ENCODE peak calls at places on chromosomes 16 and 17, in five cellular contexts. One of them, this sample, is unnamed. For H3K4me1, the result is how much of the 10 kb centered on the place peaks cover.

GRCh38 chr16:12539185-12539929 is 264.3 kb downstream of the CPPED1 start:
- DNase-seq in BE2C: no peak
- DNase-seq in transverse colon: peak
- DNase-seq in prostate gland: no peak
- DNase-seq in suprapubic skin: no peak
- DNase-seq in this sample: peak

GRCh38 chr16:58030136-58030840 is 4.7 kb downstream of the MMP15 start:
- DNase-seq in BE2C: no peak
- DNase-seq in transverse colon: no peak
- DNase-seq in prostate gland: no peak
- DNase-seq in suprapubic skin: no peak
- DNase-seq in this sample: no peak

GRCh38 chr17:38585056-38585804 is 20.5 kb downstream of the SRCIN1 start:
- DNase-seq in BE2C: peak
- DNase-seq in transverse colon: peak
- DNase-seq in prostate gland: no peak
- DNase-seq in suprapubic skin: no peak
- DNase-seq in this sample: no peak

GRCh38 chr16:89357055-89357454 is 133.3 kb downstream of the ANKRD11 start:
- DNase-seq in BE2C: no peak
- DNase-seq in transverse colon: no peak
- DNase-seq in prostate gland: no peak
- DNase-seq in suprapubic skin: no peak
- DNase-seq in this sample: no peak

GRCh38 chr17:66448008-66448644 is 145.7 kb downstream of the PRKCA start:
- DNase-seq in BE2C: no peak
- DNase-seq in transverse colon: no peak
- DNase-seq in prostate gland: no peak
- DNase-seq in suprapubic skin: no peak
- DNase-seq in this sample: no peak

GRCh38 chr16:11901091-11901490 is 14.7 kb downstream of the GSPT1 start:
- DNase-seq in BE2C: no peak
- DNase-seq in transverse colon: no peak
- DNase-seq in prostate gland: no peak
- DNase-seq in suprapubic skin: no peak
- DNase-seq in this sample: no peak

GRCh38 chr16:78505544-78506371 is 406.3 kb downstream of the WWOX start:
- DNase-seq in BE2C: no peak
- DNase-seq in transverse colon: peak
- DNase-seq in prostate gland: no peak
- DNase-seq in suprapubic skin: peak
- DNase-seq in this sample: peak

GRCh38 chr17:20189322-20189721 is 180.2 kb downstream of the SPECC1 start:
- DNase-seq in BE2C: no peak
- DNase-seq in transverse colon: no peak
- DNase-seq in prostate gland: no peak
- DNase-seq in suprapubic skin: no peak
- DNase-seq in this sample: no peak

GRCh38 chr16:66720766-66721165 is 24.2 kb upstream of the CMTM4 start:
- DNase-seq in BE2C: no peak
- DNase-seq in transverse colon: no peak
- DNase-seq in prostate gland: no peak
- DNase-seq in suprapubic skin: no peak
- DNase-seq in this sample: no peak

GRCh38 chr16:81707411-81708321 is 71.4 kb upstream of the PLCG2 start:
- DNase-seq in BE2C: no peak
- DNase-seq in transverse colon: peak
- DNase-seq in prostate gland: no peak
- DNase-seq in suprapubic skin: no peak
- DNase-seq in this sample: peak

GRCh38 chr16:81650982-81651562 is 128.0 kb upstream of the PLCG2 start:
- DNase-seq in BE2C: peak
- DNase-seq in transverse colon: peak
- DNase-seq in prostate gland: peak
- DNase-seq in suprapubic skin: no peak
- DNase-seq in this sample: peak

DNA sequence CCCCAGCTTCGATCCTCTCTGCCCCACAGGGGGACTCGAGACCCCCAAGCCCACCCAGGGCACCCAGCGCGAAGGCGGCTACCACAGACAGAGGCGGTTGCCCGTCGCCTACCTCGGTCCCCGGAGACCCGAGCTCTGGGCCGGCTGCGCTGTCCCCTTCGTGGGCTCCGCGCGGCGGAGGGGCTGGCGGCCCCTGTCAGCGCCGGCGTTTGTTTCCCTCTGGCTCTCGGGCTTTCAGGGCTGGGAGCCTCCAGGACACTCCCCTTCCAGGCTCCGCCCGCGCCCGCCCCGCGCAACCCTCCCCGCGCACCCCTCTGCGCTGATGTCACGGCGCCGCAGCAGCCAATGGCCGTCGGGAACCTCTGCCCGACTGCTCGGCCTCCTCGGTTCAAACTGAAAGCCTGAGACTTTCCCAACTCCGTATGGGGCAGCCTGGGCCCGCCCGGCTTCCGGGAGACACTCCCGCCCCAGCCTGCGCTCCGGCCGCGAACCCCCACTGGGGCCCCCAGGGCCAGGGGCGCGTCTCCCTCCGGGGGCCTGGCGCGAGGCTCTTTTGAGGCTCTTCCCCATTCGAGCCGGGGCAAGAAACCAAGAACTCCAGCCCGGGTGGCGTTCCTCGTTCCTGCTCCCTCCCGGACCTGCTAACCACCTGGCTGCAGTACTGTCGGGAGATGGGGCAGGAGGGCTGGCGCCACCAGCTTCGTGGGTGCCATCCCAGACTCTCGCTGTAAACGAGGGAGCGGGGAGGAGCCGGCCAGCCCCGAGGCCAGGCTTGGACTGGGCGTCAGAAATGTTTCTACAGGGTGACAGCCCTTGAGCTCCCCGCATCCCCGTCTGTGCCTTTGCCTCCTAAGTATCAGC is at the start of gene CDC42EP4:
- DNase-seq in BE2C: peak
- DNase-seq in transverse colon: peak
- DNase-seq in prostate gland: peak
- DNase-seq in suprapubic skin: peak
- DNase-seq in this sample: peak
- H3K4me3 ChIP-seq in BE2C: peak
- H3K4me3 ChIP-seq in transverse colon: peak
- H3K4me3 ChIP-seq in prostate gland: peak
- H3K4me3 ChIP-seq in suprapubic skin: peak
- H3K4me3 ChIP-seq in this sample: peak

DNA sequence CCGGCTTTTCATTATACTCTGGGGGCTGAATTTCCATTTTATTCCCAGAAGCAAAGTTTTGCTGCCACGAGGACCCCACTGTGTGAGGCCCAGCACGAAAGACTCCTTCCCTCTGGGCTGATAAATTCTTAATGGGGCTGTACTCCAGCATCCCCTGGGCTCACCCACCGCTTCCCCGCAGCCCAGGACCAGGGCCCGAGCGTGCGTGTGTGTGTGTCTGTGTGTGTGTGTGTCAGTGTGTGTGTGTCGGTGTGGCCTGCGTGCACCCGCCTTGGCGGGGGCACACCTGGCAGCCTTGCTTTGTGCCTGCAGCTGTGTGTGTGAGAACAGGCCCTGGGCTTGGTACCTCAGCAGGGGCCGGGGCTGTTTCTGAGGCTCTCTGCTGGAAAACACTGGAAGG is 102.9 kb upstream of the GSE1 start:
- DNase-seq in BE2C: no peak
- DNase-seq in transverse colon: no peak
- DNase-seq in prostate gland: no peak
- DNase-seq in suprapubic skin: no peak
- DNase-seq in this sample: no peak
- H3K4me1 ChIP-seq in BE2C: under half
- H3K4me1 ChIP-seq in transverse colon: under half
- H3K4me1 ChIP-seq in prostate gland: under half
- H3K4me1 ChIP-seq in suprapubic skin: under half
- H3K4me1 ChIP-seq in this sample: under half

GRCh38 chr17:64019486-64020067 is 856 bp downstream of the ICAM2 start:
- DNase-seq in BE2C: no peak
- DNase-seq in transverse colon: no peak
- DNase-seq in prostate gland: no peak
- DNase-seq in suprapubic skin: peak
- DNase-seq in this sample: no peak
- H3K4me3 ChIP-seq in BE2C: no peak
- H3K4me3 ChIP-seq in transverse colon: peak
- H3K4me3 ChIP-seq in prostate gland: peak
- H3K4me3 ChIP-seq in suprapubic skin: peak
- H3K4me3 ChIP-seq in this sample: no peak

DNA sequence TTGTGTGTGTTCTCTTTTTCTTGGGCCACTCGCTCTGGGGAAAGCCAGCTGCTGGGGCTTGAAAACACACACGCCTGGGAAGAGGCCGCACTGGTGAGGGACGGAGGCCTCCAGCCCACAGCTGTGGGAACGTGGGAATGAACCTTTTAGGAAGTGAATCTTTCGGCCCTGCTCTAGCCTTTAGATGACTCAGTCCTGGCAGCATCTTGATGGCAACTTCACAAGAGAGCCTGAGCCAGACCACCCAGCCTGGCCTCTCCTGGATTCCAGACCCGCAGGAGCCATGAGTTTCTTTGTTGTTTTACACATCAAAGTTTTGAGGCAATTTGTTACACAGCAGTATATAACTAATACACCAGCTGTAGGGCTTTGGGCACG is 2.2 kb upstream of the PDPK1 start:
- DNase-seq in BE2C: no peak
- DNase-seq in transverse colon: no peak
- DNase-seq in prostate gland: no peak
- DNase-seq in suprapubic skin: no peak
- DNase-seq in this sample: no peak
- H3K4me1 ChIP-seq in BE2C: under half
- H3K4me1 ChIP-seq in transverse colon: half or more
- H3K4me1 ChIP-seq in prostate gland: under half
- H3K4me1 ChIP-seq in suprapubic skin: under half
- H3K4me1 ChIP-seq in this sample: under half